ENCODE peak calls at places on chromosomes 5 and 9, in six cellular contexts. One of them, this sample, is unnamed.

GRCh38 chr5:172909931-172910502 is 49.2 kb upstream of the RPL26L1 start:
- DNase-seq in PC-3: no peak
- DNase-seq in brain microvascular endothelial cell: peak; percentile 84
- DNase-seq in body of pancreas: no peak
- DNase-seq in CD8-positive, alpha-beta T cell: no peak
- DNase-seq in coronary artery: no peak
- DNase-seq in this sample: no peak

GRCh38 chr5:78961743-78962142 is 23.4 kb downstream of the ARSB start:
- DNase-seq in coronary artery: no peak
- DNase-seq in brain microvascular endothelial cell: no peak
- DNase-seq in CD8-positive, alpha-beta T cell: no peak
- DNase-seq in body of pancreas: no peak
- DNase-seq in PC-3: no peak
- DNase-seq in this sample: no peak

GRCh38 chr5:158155811-158156495 is 297.0 kb upstream of the CLINT1 start:
- DNase-seq in coronary artery: no peak
- DNase-seq in brain microvascular endothelial cell: no peak
- DNase-seq in PC-3: no peak
- DNase-seq in CD8-positive, alpha-beta T cell: no peak
- DNase-seq in body of pancreas: no peak
- DNase-seq in this sample: no peak

GRCh38 chr9:91421022-91421765 is 2.4 kb downstream of the NFIL3 start:
- DNase-seq in body of pancreas: peak; percentile 33
- DNase-seq in coronary artery: no peak
- DNase-seq in CD8-positive, alpha-beta T cell: no peak
- DNase-seq in PC-3: no peak
- DNase-seq in brain microvascular endothelial cell: peak; percentile 10
- DNase-seq in this sample: no peak

GRCh38 chr9:36192196-36192595 is 1.5 kb downstream of the CLTA start:
- DNase-seq in PC-3: peak; percentile 40
- DNase-seq in body of pancreas: no peak
- DNase-seq in brain microvascular endothelial cell: no peak
- DNase-seq in CD8-positive, alpha-beta T cell: no peak
- DNase-seq in coronary artery: no peak
- DNase-seq in this sample: no peak

GRCh38 chr9:96215841-96216240 is 86.1 kb downstream of the HSD17B3 start:
- DNase-seq in PC-3: no peak
- DNase-seq in body of pancreas: no peak
- DNase-seq in CD8-positive, alpha-beta T cell: no peak
- DNase-seq in coronary artery: no peak
- DNase-seq in brain microvascular endothelial cell: no peak
- DNase-seq in this sample: no peak

GRCh38 chr5:90297045-90297764 is 112.4 kb downstream of the CETN3 start:
- DNase-seq in CD8-positive, alpha-beta T cell: no peak
- DNase-seq in PC-3: no peak
- DNase-seq in brain microvascular endothelial cell: no peak
- DNase-seq in coronary artery: no peak
- DNase-seq in body of pancreas: no peak
- DNase-seq in this sample: no peak

GRCh38 chr5:73230264-73231244 is 57.6 kb downstream of the TMEM174 start:
- DNase-seq in coronary artery: no peak
- DNase-seq in brain microvascular endothelial cell: no peak
- DNase-seq in CD8-positive, alpha-beta T cell: no peak
- DNase-seq in PC-3: no peak
- DNase-seq in body of pancreas: no peak
- DNase-seq in this sample: no peak

GRCh38 chr9:135809166-135809565 is 98.2 kb downstream of the CAMSAP1 start:
- DNase-seq in brain microvascular endothelial cell: peak; percentile 42
- DNase-seq in coronary artery: no peak
- DNase-seq in PC-3: no peak
- DNase-seq in CD8-positive, alpha-beta T cell: no peak
- DNase-seq in body of pancreas: no peak
- DNase-seq in this sample: no peak

GRCh38 chr5:139901971-139902370 is 106.4 kb downstream of the PSD2 start:
- DNase-seq in body of pancreas: no peak
- DNase-seq in PC-3: no peak
- DNase-seq in brain microvascular endothelial cell: no peak
- DNase-seq in CD8-positive, alpha-beta T cell: no peak
- DNase-seq in coronary artery: no peak
- DNase-seq in this sample: no peak

GRCh38 chr9:98916660-98917059 is 27.0 kb upstream of the COL15A1 start:
- DNase-seq in CD8-positive, alpha-beta T cell: no peak
- DNase-seq in body of pancreas: peak; percentile 69
- DNase-seq in coronary artery: no peak
- DNase-seq in PC-3: no peak
- DNase-seq in brain microvascular endothelial cell: no peak
- DNase-seq in this sample: no peak

GRCh38 chr9:79129865-79130480 is 441.8 kb upstream of the TLE4 start:
- DNase-seq in CD8-positive, alpha-beta T cell: no peak
- DNase-seq in brain microvascular endothelial cell: peak; percentile 66
- DNase-seq in PC-3: peak; percentile 66
- DNase-seq in coronary artery: no peak
- DNase-seq in body of pancreas: peak; percentile 46
- DNase-seq in this sample: peak; percentile 32

GRCh38 chr5:5244581-5244980 is 104.5 kb downstream of the ADAMTS16 start:
- DNase-seq in brain microvascular endothelial cell: no peak
- DNase-seq in coronary artery: no peak
- DNase-seq in CD8-positive, alpha-beta T cell: no peak
- DNase-seq in PC-3: no peak
- DNase-seq in body of pancreas: no peak
- DNase-seq in this sample: no peak

GRCh38 chr9:15834541-15834940 is 281.7 kb downstream of the CCDC171 start:
- DNase-seq in CD8-positive, alpha-beta T cell: no peak
- DNase-seq in body of pancreas: peak; percentile 4
- DNase-seq in PC-3: peak; percentile 52
- DNase-seq in brain microvascular endothelial cell: peak; percentile 67
- DNase-seq in coronary artery: no peak
- DNase-seq in this sample: no peak

GRCh38 chr5:58143757-58144156 is 316.1 kb downstream of the PLK2 start:
- DNase-seq in coronary artery: no peak
- DNase-seq in body of pancreas: no peak
- DNase-seq in brain microvascular endothelial cell: no peak
- DNase-seq in CD8-positive, alpha-beta T cell: no peak
- DNase-seq in PC-3: no peak
- DNase-seq in this sample: no peak

GRCh38 chr5:57306359-57306758 is 132.5 kb downstream of the GPBP1 start:
- DNase-seq in coronary artery: no peak
- DNase-seq in PC-3: no peak
- DNase-seq in CD8-positive, alpha-beta T cell: no peak
- DNase-seq in body of pancreas: no peak
- DNase-seq in brain microvascular endothelial cell: no peak
- DNase-seq in this sample: no peak

GRCh38 chr5:69467442-69468225 is 25.0 kb upstream of the OCLN start:
- DNase-seq in PC-3: no peak
- DNase-seq in coronary artery: no peak
- DNase-seq in CD8-positive, alpha-beta T cell: no peak
- DNase-seq in body of pancreas: no peak
- DNase-seq in brain microvascular endothelial cell: no peak
- DNase-seq in this sample: no peak

GRCh38 chr5:79843450-79844388 is 147.3 kb downstream of the MTX3 start:
- DNase-seq in body of pancreas: no peak
- DNase-seq in PC-3: no peak
- DNase-seq in brain microvascular endothelial cell: no peak
- DNase-seq in coronary artery: peak; percentile 26
- DNase-seq in CD8-positive, alpha-beta T cell: no peak
- DNase-seq in this sample: no peak

GRCh38 chr9:1222511-1222910 is 172.4 kb downstream of the DMRT2 start:
- DNase-seq in body of pancreas: no peak
- DNase-seq in CD8-positive, alpha-beta T cell: no peak
- DNase-seq in PC-3: no peak
- DNase-seq in coronary artery: no peak
- DNase-seq in brain microvascular endothelial cell: peak; percentile 20
- DNase-seq in this sample: no peak

GRCh38 chr5:42596817-42597216 is 159.8 kb upstream of the CCDC152 start:
- DNase-seq in CD8-positive, alpha-beta T cell: no peak
- DNase-seq in body of pancreas: no peak
- DNase-seq in brain microvascular endothelial cell: no peak
- DNase-seq in PC-3: peak; percentile 19
- DNase-seq in coronary artery: no peak
- DNase-seq in this sample: no peak

GRCh38 chr5:152269533-152269932 is 135.5 kb downstream of the NMUR2 start:
- DNase-seq in CD8-positive, alpha-beta T cell: no peak
- DNase-seq in PC-3: no peak
- DNase-seq in body of pancreas: no peak
- DNase-seq in coronary artery: no peak
- DNase-seq in brain microvascular endothelial cell: no peak
- DNase-seq in this sample: no peak

GRCh38 chr5:172749881-172750608 is 20.9 kb downstream of the DUSP1 start:
- DNase-seq in coronary artery: peak; percentile 92
- DNase-seq in body of pancreas: no peak
- DNase-seq in PC-3: no peak
- DNase-seq in brain microvascular endothelial cell: no peak
- DNase-seq in CD8-positive, alpha-beta T cell: no peak
- DNase-seq in this sample: no peak

GRCh38 chr5:41156739-41157138 is 56.6 kb downstream of the C6 start:
- DNase-seq in PC-3: peak; percentile 96
- DNase-seq in CD8-positive, alpha-beta T cell: no peak
- DNase-seq in body of pancreas: no peak
- DNase-seq in coronary artery: no peak
- DNase-seq in brain microvascular endothelial cell: no peak
- DNase-seq in this sample: no peak
- H3K27ac ChIP-seq in PC-3: peak overlapping the region; percentile 71
- H3K27ac ChIP-seq in CD8-positive, alpha-beta T cell: no peak overlapping the region
- H3K27ac ChIP-seq in body of pancreas: no peak overlapping the region
- H3K27ac ChIP-seq in coronary artery: no peak overlapping the region
- H3K27ac ChIP-seq in brain microvascular endothelial cell: no peak overlapping the region
- H3K27ac ChIP-seq in this sample: no peak overlapping the region

DNA sequence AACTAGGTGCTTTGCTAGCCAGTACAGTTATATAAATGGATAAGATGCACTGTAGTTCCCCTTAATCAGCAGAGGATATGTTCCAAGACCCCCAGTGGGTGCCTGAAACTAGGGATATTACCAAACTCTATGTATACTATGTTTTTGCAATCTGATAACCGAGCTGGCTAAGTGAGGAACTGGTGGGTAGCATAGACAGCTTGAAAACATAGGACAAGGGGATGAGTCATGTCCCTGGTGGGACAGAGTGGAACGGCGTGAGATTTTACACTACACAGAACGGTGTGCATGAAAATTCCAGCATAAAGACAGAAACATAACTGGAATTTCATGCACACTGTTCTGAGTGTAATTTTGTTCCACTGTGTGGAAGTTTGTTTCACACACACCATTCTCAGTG is 86.9 kb downstream of the BASP1 start:
- DNase-seq in CD8-positive, alpha-beta T cell: no peak
- DNase-seq in coronary artery: no peak
- DNase-seq in brain microvascular endothelial cell: peak; percentile 71
- DNase-seq in body of pancreas: no peak
- DNase-seq in PC-3: no peak
- DNase-seq in this sample: no peak
- TF ChIP-seq CTCF in CD8-positive, alpha-beta T cell: no peak
- TF ChIP-seq CTCF in coronary artery: no peak
- TF ChIP-seq CTCF in brain microvascular endothelial cell: peak; percentile 18
- TF ChIP-seq CTCF in body of pancreas: no peak
- TF ChIP-seq CTCF in PC-3: no peak
- TF ChIP-seq CTCF in this sample: no peak

DNA sequence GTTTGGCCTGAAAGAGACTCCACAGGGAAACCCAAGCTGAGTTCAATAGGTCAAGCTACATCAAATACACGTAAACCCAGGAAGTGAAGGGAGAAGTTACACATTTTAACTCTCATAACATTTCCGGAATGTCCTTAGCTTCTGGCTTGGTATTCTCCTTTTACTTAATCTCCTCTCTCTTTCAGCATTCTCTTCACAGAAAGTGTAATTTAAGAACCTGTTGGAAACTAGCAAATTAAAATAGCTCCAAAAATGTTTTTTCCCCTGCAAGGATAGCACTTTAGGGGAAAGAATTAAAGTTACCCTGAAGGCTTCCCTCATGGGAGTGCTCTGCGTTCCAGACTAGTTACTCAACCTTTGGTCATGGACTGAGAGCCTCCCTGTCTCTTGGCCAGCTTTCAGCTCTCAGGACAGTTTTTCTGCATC is 292.7 kb upstream of the TARS1 start:
- DNase-seq in CD8-positive, alpha-beta T cell: no peak
- DNase-seq in PC-3: peak; percentile 93
- DNase-seq in body of pancreas: peak; percentile 37
- DNase-seq in brain microvascular endothelial cell: peak; percentile 90
- DNase-seq in coronary artery: no peak
- DNase-seq in this sample: no peak
- H3K4me3 ChIP-seq in CD8-positive, alpha-beta T cell: no peak overlapping the region
- H3K4me3 ChIP-seq in PC-3: peak overlapping the region; percentile 23
- H3K4me3 ChIP-seq in body of pancreas: no peak overlapping the region
- H3K4me3 ChIP-seq in brain microvascular endothelial cell: no peak overlapping the region
- H3K4me3 ChIP-seq in coronary artery: peak overlapping the region; percentile 15
- H3K4me3 ChIP-seq in this sample: no peak overlapping the region

DNA sequence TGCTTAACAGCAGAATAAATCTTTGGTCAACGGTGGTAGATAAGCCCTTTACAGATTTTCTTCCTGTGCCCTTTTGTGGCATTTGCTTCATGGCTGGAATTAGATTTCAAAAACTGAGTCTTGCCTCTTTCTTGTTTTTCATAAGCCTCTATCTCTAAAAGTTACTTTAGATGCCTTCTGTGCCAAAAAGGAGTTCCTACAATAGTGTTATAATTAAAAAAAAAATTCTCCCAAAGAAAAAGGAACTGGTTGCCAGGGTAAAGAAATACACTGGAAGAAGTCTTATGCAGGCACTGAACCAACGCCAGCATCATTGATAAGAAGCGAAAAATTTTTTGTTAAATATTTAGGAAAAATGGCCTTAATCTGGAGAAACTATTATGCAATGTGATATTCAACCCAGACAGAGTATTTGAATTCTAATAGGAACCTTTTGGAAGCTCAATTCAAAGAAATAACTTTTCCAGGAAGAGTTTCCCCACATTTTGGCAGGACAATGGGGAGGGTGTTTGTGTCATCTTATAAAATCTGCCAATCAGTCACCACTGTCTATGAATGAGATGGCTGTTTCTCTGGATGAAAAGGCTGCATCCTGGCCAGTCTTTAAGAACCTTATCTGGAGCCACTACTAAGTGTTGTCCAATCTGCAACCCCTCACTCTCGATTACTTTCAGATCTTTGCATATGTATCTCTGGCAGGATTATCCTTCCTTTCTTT is 608.1 kb downstream of the PDE4D start:
- DNase-seq in brain microvascular endothelial cell: no peak
- DNase-seq in CD8-positive, alpha-beta T cell: no peak
- DNase-seq in coronary artery: no peak
- DNase-seq in PC-3: no peak
- DNase-seq in body of pancreas: no peak
- DNase-seq in this sample: no peak
- H3K27ac ChIP-seq in brain microvascular endothelial cell: no peak overlapping the region
- H3K27ac ChIP-seq in CD8-positive, alpha-beta T cell: no peak overlapping the region
- H3K27ac ChIP-seq in coronary artery: peak overlapping the region; percentile 42
- H3K27ac ChIP-seq in PC-3: no peak overlapping the region
- H3K27ac ChIP-seq in body of pancreas: no peak overlapping the region
- H3K27ac ChIP-seq in this sample: no peak overlapping the region

GRCh38 chr5:99320461-99320860 is 391.7 kb upstream of the CHD1 start:
- DNase-seq in brain microvascular endothelial cell: no peak
- DNase-seq in PC-3: peak; percentile 45
- DNase-seq in CD8-positive, alpha-beta T cell: no peak
- DNase-seq in body of pancreas: peak; percentile 12
- DNase-seq in coronary artery: no peak
- DNase-seq in this sample: no peak
- TF ChIP-seq CTCF in brain microvascular endothelial cell: no peak
- TF ChIP-seq CTCF in PC-3: no peak
- TF ChIP-seq CTCF in CD8-positive, alpha-beta T cell: no peak
- TF ChIP-seq CTCF in body of pancreas: no peak
- TF ChIP-seq CTCF in coronary artery: no peak
- TF ChIP-seq CTCF in this sample: no peak